ENCODE peak calls at places on chromosomes 12 and 14, in five cellular contexts. P, E, R, A and V are unnamed samples.

GRCh38 chr12:49482095-49483051 is 56.5 kb upstream of the KCNH3 start:
- DNase-seq in P (no peak), E (peak; percentile 45), R (no peak), A (no peak), V (no peak)

GRCh38 chr12:106248177-106248848 is 493 bp upstream of the CKAP4 start:
- DNase-seq in P (peak; percentile 33), E (peak; percentile 58), R (no peak), A (peak; percentile 78), V (no peak)

GRCh38 chr12:42588981-42589464 is 523 bp downstream of the PRICKLE1 start:
- DNase-seq in P (no peak), E (peak; percentile 64), R (peak; percentile 77), A (peak; percentile 66), V (peak; percentile 69)

GRCh38 chr12:106282457-106283097 is 20.0 kb upstream of the TCP11L2 start:
- DNase-seq in P (peak; percentile 38), E (peak; percentile 78), R (no peak), A (no peak), V (no peak)

GRCh38 chr12:132066345-132066685 is 77.8 kb downstream of the DDX51 start:
- DNase-seq in P (peak; percentile 20), E (no peak), R (no peak), A (no peak), V (no peak)

GRCh38 chr12:116662612-116663144 is 75.2 kb downstream of the SPRING1 start:
- DNase-seq in P (no peak), E (no peak), R (no peak), A (no peak), V (no peak)

GRCh38 chr14:23306412-23307145 is at the start of gene BCL2L2:
- DNase-seq in P (no peak), E (peak; percentile 87), R (peak; percentile 94), A (peak; percentile 93), V (peak; percentile 70)

GRCh38 chr12:130419116-130419515 is 81.4 kb downstream of the PIWIL1 start:
- DNase-seq in P (no peak), E (no peak), R (no peak), A (no peak), V (peak; percentile 49)

GRCh38 chr14:87084908-87085307 is 908.1 kb downstream of the GALC start:
- DNase-seq in P (no peak), E (no peak), R (no peak), A (no peak), V (no peak)

GRCh38 chr14:23430733-23431105 is 4.7 kb downstream of the MYH7 start:
- DNase-seq in P (no peak), E (no peak), R (no peak), A (peak; percentile 21), V (no peak)

GRCh38 chr14:93056840-93057585 is 58.7 kb downstream of the ITPK1 start:
- DNase-seq in P (no peak), E (no peak), R (peak; percentile 31), A (peak; percentile 49), V (no peak)

GRCh38 chr12:125142601-125143000 is 77.4 kb downstream of the AACS start:
- DNase-seq in P (no peak), E (no peak), R (no peak), A (no peak), V (no peak)

GRCh38 chr12:47022296-47022695 is 57.1 kb upstream of the PCED1B start:
- DNase-seq in P (no peak), E (peak; percentile 87), R (no peak), A (no peak), V (no peak)

GRCh38 chr12:64522807-64523206 is 70.9 kb downstream of the TBK1 start:
- DNase-seq in P (no peak), E (no peak), R (no peak), A (no peak), V (no peak)

GRCh38 chr12:124411953-124412645 is 117.2 kb downstream of the RFLNA start:
- DNase-seq in P (no peak), E (no peak), R (no peak), A (no peak), V (no peak)

GRCh38 chr12:116633515-116633914 is 74.3 kb downstream of the MAP1LC3B2 start:
- DNase-seq in P (no peak), E (no peak), R (no peak), A (no peak), V (no peak)

GRCh38 chr14:101529079-101529478 is 32.2 kb upstream of the DIO3 start:
- DNase-seq in P (no peak), E (no peak), R (no peak), A (no peak), V (no peak)
- H3K4me1 ChIP-seq in P (no peaks in the 10 kb centered on the region), E (no peaks in the 10 kb centered on the region), R (no peaks in the 10 kb centered on the region), A (no peaks in the 10 kb centered on the region), V (no peaks in the 10 kb centered on the region)

DNA sequence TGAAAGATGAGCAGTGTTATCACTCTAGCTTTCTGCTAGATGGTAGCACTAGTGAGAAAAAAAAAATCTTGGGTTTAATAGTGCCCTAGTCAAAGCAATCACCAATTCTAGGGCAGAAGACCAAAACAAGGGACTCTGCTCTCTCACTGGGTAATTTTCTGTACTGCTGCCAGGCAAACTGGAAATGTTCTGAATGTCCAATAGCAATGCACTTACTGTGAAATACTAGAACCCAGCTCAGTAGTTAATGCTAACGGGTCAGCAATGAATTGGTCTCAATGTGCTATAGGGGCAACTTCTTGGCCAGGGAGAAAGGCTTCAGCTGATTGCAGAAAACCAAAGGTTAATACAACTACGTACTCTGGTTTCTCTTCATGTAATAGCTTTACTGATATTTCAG is 2.2 kb downstream of the ATF7 start:
- DNase-seq in P (no peak), E (peak; percentile 31), R (no peak), A (peak; percentile 35), V (no peak)
- H3K4me1 ChIP-seq in P (peaks cover 31% of the 10 kb centered on the region), E (peaks cover 21% of the 10 kb centered on the region), R (peaks cover 67% of the 10 kb centered on the region), A (peaks cover 18% of the 10 kb centered on the region), V (no peaks in the 10 kb centered on the region)

GRCh38 chr14:103404032-103404918 is 19.1 kb downstream of the MARK3 start:
- DNase-seq in P (no peak), E (no peak), R (no peak), A (no peak), V (no peak)
- H3K4me1 ChIP-seq in P (peaks cover 43% of the 10 kb centered on the region), E (peaks cover 18% of the 10 kb centered on the region), R (peaks cover 91% of the 10 kb centered on the region), A (peaks cover 42% of the 10 kb centered on the region), V (peaks cover 44% of the 10 kb centered on the region)

GRCh38 chr12:8087666-8088065 is 5.6 kb downstream of the NECAP1 start:
- DNase-seq in P (peak; percentile 7), E (no peak), R (no peak), A (no peak), V (no peak)
- H3K4me1 ChIP-seq in P (peaks cover 63% of the 10 kb centered on the region), E (peaks cover 5% of the 10 kb centered on the region), R (peaks cover 51% of the 10 kb centered on the region), A (peaks cover 7% of the 10 kb centered on the region), V (no peaks in the 10 kb centered on the region)

DNA sequence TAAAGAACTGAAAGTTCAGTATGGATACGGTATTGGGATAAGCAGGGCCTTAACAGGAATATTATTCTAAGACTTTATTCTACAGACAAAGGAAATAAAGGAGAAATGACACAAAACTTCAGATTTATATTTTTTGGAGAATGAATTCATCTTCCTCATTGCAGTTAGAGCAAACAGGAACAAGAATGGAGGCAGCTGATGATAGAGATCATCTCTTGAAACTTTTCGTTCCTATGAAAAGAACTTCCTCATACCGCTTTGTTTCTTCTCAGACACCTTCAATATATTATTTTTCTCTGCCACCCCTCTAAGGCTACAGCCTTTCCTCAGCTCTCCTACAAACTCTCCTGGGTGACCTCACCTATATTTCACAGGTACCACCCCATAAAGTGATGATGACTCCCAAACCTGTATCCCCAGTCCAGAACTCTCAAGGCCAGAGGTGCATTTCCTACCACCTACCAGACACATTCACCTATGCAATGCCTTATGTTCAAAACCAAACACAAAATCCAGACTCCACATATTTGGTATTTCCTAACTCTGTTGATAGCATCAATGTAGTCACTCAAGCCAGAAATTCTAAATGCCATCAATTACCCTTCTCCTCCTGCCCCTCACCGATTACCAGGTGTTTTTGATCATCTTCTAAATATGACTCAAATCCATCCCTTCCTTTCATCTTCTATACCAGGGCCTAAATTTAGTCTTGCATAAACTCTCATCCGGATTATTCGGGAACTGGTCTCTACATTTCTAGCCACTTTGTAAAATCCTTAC is 7.4 kb downstream of the MAP4K5 start:
- DNase-seq in P (no peak), E (peak; percentile 35), R (no peak), A (no peak), V (no peak)
- H3K4me1 ChIP-seq in P (peaks cover 52% of the 10 kb centered on the region), E (peaks cover 58% of the 10 kb centered on the region), R (peaks cover 68% of the 10 kb centered on the region), A (no peaks in the 10 kb centered on the region), V (peaks cover 18% of the 10 kb centered on the region)

GRCh38 chr12:24707379-24707778 is 241.5 kb downstream of the BCAT1 start:
- DNase-seq in P (no peak), E (no peak), R (no peak), A (no peak), V (no peak)
- H3K4me1 ChIP-seq in P (no peaks in the 10 kb centered on the region), E (no peaks in the 10 kb centered on the region), R (peaks cover 9% of the 10 kb centered on the region), A (no peaks in the 10 kb centered on the region), V (no peaks in the 10 kb centered on the region)

DNA sequence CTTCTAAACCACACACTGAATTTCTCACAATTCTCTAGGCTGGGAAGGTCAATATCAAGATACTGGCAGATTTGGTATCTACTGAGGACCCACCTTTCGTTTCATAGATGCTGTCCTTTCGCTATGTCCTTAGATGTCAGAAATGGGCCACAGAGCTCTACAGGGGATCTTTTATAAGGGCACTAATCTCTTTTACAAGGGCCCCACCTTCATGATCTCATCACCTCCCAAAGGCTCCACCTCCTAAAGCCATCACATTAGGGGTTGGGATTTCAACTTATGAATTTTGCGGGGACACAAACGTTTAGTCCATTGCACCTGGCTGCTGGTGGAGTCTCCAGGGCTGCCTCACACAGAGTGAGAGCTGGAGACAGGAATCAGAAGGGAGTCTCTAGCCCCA is 79.9 kb downstream of the ACACB start:
- DNase-seq in P (no peak), E (no peak), R (no peak), A (no peak), V (no peak)
- H3K4me1 ChIP-seq in P (no peaks in the 10 kb centered on the region), E (peaks cover 42% of the 10 kb centered on the region), R (no peaks in the 10 kb centered on the region), A (no peaks in the 10 kb centered on the region), V (no peaks in the 10 kb centered on the region)

GRCh38 chr12:1692895-1693294 is 2.0 kb downstream of the ADIPOR2 start:
- DNase-seq in P (no peak), E (no peak), R (no peak), A (no peak), V (no peak)
- H3K4me1 ChIP-seq in P (peaks cover 26% of the 10 kb centered on the region), E (peaks cover 18% of the 10 kb centered on the region), R (peaks cover 67% of the 10 kb centered on the region), A (peaks cover 3% of the 10 kb centered on the region), V (no peaks in the 10 kb centered on the region)